ENCODE peak calls at places on chromosome 12, in five cellular contexts. N is stimulated activated CD4-positive, alpha-beta T cell treated with anti-CD3 and anti-CD28 coated beads, Interleukin-12 subunit alpha, Interleukin-12 subunit beta, amount 100 ng/mL, for 4 hours; A is WTC11; K is LoVo; M is NAMALWA. Q is an unnamed sample.

GRCh38 chr12:27982951-27983350 is 10.4 kb upstream of the PTHLH start:
- DNase-seq in N (no peak), A (no peak), K (no peak), M (no peak), Q (no peak)

GRCh38 chr12:24561411-24561871 is 387.5 kb downstream of the BCAT1 start:
- DNase-seq in N (no peak), A (no peak), K (no peak), M (peak; percentile 74), Q (no peak)

GRCh38 chr12:737117-737739 is 15.2 kb upstream of the WNK1 start:
- DNase-seq in N (no peak), A (no peak), K (no peak), M (no peak), Q (no peak)

GRCh38 chr12:94244165-94245133 is 96.1 kb downstream of the PLXNC1 start:
- DNase-seq in N (peak; percentile 15), A (no peak), K (no peak), M (peak; percentile 26), Q (peak; percentile 93)

GRCh38 chr12:31225656-31226535 is 100.1 kb downstream of the SINHCAF start:
- DNase-seq in N (no peak), A (no peak), K (no peak), M (no peak), Q (no peak)

GRCh38 chr12:53290661-53291060 is 4.7 kb upstream of the PFDN5 start:
- DNase-seq in N (no peak), A (no peak), K (no peak), M (no peak), Q (no peak)

GRCh38 chr12:31369712-31370521 is 44.0 kb upstream of the SINHCAF start:
- DNase-seq in N (no peak), A (peak; percentile 29), K (peak; percentile 30), M (no peak), Q (no peak)

GRCh38 chr12:54417712-54418440 is 1.2 kb downstream of the ITGA5 start:
- DNase-seq in N (peak; percentile 22), A (peak; percentile 19), K (no peak), M (no peak), Q (peak; percentile 40)

GRCh38 chr12:11998944-11999315 is 71.8 kb upstream of the BCL2L14 start:
- DNase-seq in N (no peak), A (no peak), K (no peak), M (no peak), Q (no peak)

GRCh38 chr12:25074113-25074512 is 120.8 kb downstream of the DNAI7 start:
- DNase-seq in N (no peak), A (no peak), K (no peak), M (no peak), Q (no peak)

GRCh38 chr12:130803707-130804106 is 35.3 kb downstream of the STX2 start:
- DNase-seq in N (no peak), A (no peak), K (no peak), M (no peak), Q (no peak)

GRCh38 chr12:127271776-127272175 is 995.2 kb upstream of the TMEM132C start:
- DNase-seq in N (no peak), A (no peak), K (no peak), M (no peak), Q (no peak)

GRCh38 chr12:12564911-12565310 is 2.2 kb upstream of the DUSP16 start:
- DNase-seq in N (no peak), A (no peak), K (peak; percentile 25), M (no peak), Q (no peak)

GRCh38 chr12:6827982-6828670 is at the start of gene P3H3:
- DNase-seq in N (no peak), A (peak; percentile 53), K (peak; percentile 22), M (no peak), Q (no peak)

GRCh38 chr12:7933255-7933726 is 2.7 kb downstream of the SLC2A3 start:
- DNase-seq in N (peak; percentile 71), A (peak; percentile 66), K (peak; percentile 73), M (peak; percentile 95), Q (peak; percentile 86)

GRCh38 chr12:117685115-117685926 is 283.5 kb downstream of the KSR2 start:
- DNase-seq in N (no peak), A (peak; percentile 85), K (peak; percentile 42), M (peak; percentile 3), Q (no peak)

GRCh38 chr12:24752763-24753462 is 196.0 kb downstream of the BCAT1 start:
- DNase-seq in N (no peak), A (no peak), K (no peak), M (no peak), Q (no peak)

GRCh38 chr12:66288121-66288520 is 14.2 kb upstream of the HELB start:
- DNase-seq in N (no peak), A (no peak), K (no peak), M (no peak), Q (no peak)

GRCh38 chr12:82756303-82756702 is 69.6 kb downstream of the TMTC2 start:
- DNase-seq in N (no peak), A (no peak), K (no peak), M (no peak), Q (no peak)

GRCh38 chr12:30909721-30910350 is 16.7 kb upstream of the TSPAN11 start:
- DNase-seq in N (no peak), A (no peak), K (no peak), M (no peak), Q (no peak)

GRCh38 chr12:12807970-12808702 is 5.0 kb upstream of the DDX47 start:
- DNase-seq in N (peak; percentile 12), A (no peak), K (no peak), M (peak; percentile 85), Q (peak; percentile 9)

GRCh38 chr12:76764856-76765255 is 941 bp downstream of the ZDHHC17 start:
- DNase-seq in N (no peak), A (no peak), K (peak; percentile 12), M (peak; percentile 36), Q (peak; percentile 19)

Q was measured in Kasumi-1.